ENCODE peak calls at places on chromosomes 2 and 18, in five cellular contexts. V is SJCRH30, H is MCF 10A, Y is A172, U is chondrocyte. P is an unnamed sample.

GRCh38 chr2:195666113-195666712 is 9.2 kb downstream of the SLC39A10 start:
- DNase-seq in V (no peak), H (no peak), Y (no peak), U (no peak), P (no peak)

GRCh38 chr18:50092250-50092780 is 102.6 kb downstream of the MYO5B start:
- DNase-seq in V (no peak), H (no peak), Y (no peak), U (no peak), P (no peak)

GRCh38 chr18:3455938-3456685 is 6.1 kb downstream of the TGIF1 start:
- DNase-seq in V (no peak), H (no peak), Y (peak; percentile 71), U (no peak), P (no peak)

GRCh38 chr2:142794850-142795249 is 82.6 kb upstream of the KYNU start:
- DNase-seq in V (no peak), H (no peak), Y (no peak), U (no peak), P (no peak)

GRCh38 chr2:88680266-88680902 is 11.1 kb upstream of the RPIA start:
- DNase-seq in V (no peak), H (no peak), Y (no peak), U (no peak), P (no peak)

GRCh38 chr18:903703-904102 is 968 bp upstream of the ADCYAP1 start:
- DNase-seq in V (peak; percentile 64), H (peak; percentile 49), Y (peak; percentile 56), U (no peak), P (no peak)

GRCh38 chr18:8413751-8414150 is 195.5 kb upstream of the RAB12 start:
- DNase-seq in V (no peak), H (no peak), Y (no peak), U (no peak), P (no peak)

GRCh38 chr2:165114345-165114943 is 89.4 kb downstream of the SCN3A start:
- DNase-seq in V (peak; percentile 19), H (peak; percentile 40), Y (peak; percentile 74), U (no peak), P (no peak)

GRCh38 chr2:240915526-240916335 is 9.6 kb downstream of the CROCC2 start:
- DNase-seq in V (no peak), H (no peak), Y (no peak), U (peak; percentile 83), P (peak; percentile 43)

GRCh38 chr2:98468621-98469236 is 24.1 kb downstream of the INPP4A start:
- DNase-seq in V (peak; percentile 47), H (peak; percentile 38), Y (peak; percentile 18), U (no peak), P (no peak)

GRCh38 chr2:107062599-107063196 is 176.7 kb upstream of the ST6GAL2 start:
- DNase-seq in V (no peak), H (no peak), Y (no peak), U (no peak), P (no peak)

GRCh38 chr2:148719941-148720436 is 75.4 kb downstream of the EPC2 start:
- DNase-seq in V (peak; percentile 58), H (no peak), Y (no peak), U (no peak), P (no peak)

GRCh38 chr2:172864182-172864581 is 128.5 kb downstream of the RAPGEF4 start:
- DNase-seq in V (peak; percentile 67), H (peak; percentile 72), Y (peak; percentile 42), U (no peak), P (no peak)

GRCh38 chr2:20916604-20917286 is 93.8 kb upstream of the LDAH start:
- DNase-seq in V (no peak), H (peak; percentile 25), Y (no peak), U (no peak), P (no peak)

GRCh38 chr2:145350011-145350410 is 830.1 kb upstream of the ZEB2 start:
- DNase-seq in V (no peak), H (peak; percentile 8), Y (peak; percentile 26), U (no peak), P (no peak)

GRCh38 chr2:190540048-190540447 is 5.5 kb upstream of the NEMP2 start:
- DNase-seq in V (no peak), H (peak; percentile 35), Y (peak; percentile 16), U (no peak), P (no peak)

P was measured in RWPE2.